ENCODE peak calls at places on chromosomes 6 and 20, in nine cellular contexts. F is HCT116; N is hypothalamus; C is stimulated activated CD4-positive, alpha-beta T cell treated with anti-CD3 and anti-CD28 coated beads, Interleukin-2, amount 100 ng/mL, for 4 hours; Y is AG08396; U is AG20443; R is naive thymus-derived CD4-positive, alpha-beta T cell; G is dorsolateral prefrontal cortex; H is M059J. S is an unnamed sample.
A peak's percentile ranks its signal among the peaks of the same experiment; 100 is the strongest.

GRCh38 chr20:50913976-50914375 is 17.3 kb downstream of the ADNP start:
- DNase-seq in F (no peak), N (no peak), C (no peak), Y (peak; percentile 40), U (peak; percentile 49), R (no peak), G (no peak), H (peak; percentile 88), S (peak; percentile 92)

GRCh38 chr20:50815162-50815989 is 20.5 kb downstream of the BCAS4 start:
- DNase-seq in F (no peak), N (no peak), C (no peak), Y (peak; percentile 78), U (peak; percentile 25), R (no peak), G (no peak), H (peak; percentile 91), S (peak; percentile 20)

GRCh38 chr20:37627060-37627766 is 66.6 kb upstream of the CTNNBL1 start:
- DNase-seq in F (peak; percentile 8), N (peak; percentile 1), C (no peak), Y (peak; percentile 63), U (peak; percentile 73), R (no peak), G (no peak), H (peak; percentile 61), S (peak; percentile 43)

GRCh38 chr6:89952696-89953095 is 58.4 kb downstream of the GJA10 start:
- DNase-seq in F (no peak), N (no peak), C (peak; percentile 34), Y (no peak), U (no peak), R (peak; percentile 74), G (no peak), H (peak; percentile 95), S (peak; percentile 96)

GRCh38 chr6:159800141-159800865 is at the start of gene PNLDC1:
- DNase-seq in F (no peak), N (no peak), C (no peak), Y (no peak), U (no peak), R (no peak), G (no peak), H (no peak), S (no peak)

GRCh38 chr6:43995137-43995536 is 132.1 kb downstream of the MRPL14 start:
- DNase-seq in F (no peak), N (no peak), C (no peak), Y (no peak), U (no peak), R (no peak), G (no peak), H (no peak), S (no peak)

GRCh38 chr20:40993794-40994540 is 34.7 kb upstream of the TOP1 start:
- DNase-seq in F (no peak), N (no peak), C (no peak), Y (no peak), U (no peak), R (no peak), G (no peak), H (no peak), S (no peak)

GRCh38 chr6:29676981-29677601 is 3.9 kb downstream of the ZFP57 start:
- DNase-seq in F (no peak), N (no peak), C (no peak), Y (no peak), U (no peak), R (no peak), G (no peak), H (peak; percentile 89), S (peak; percentile 53)

GRCh38 chr20:46070215-46070910 is 19.4 kb downstream of the NCOA5 start:
- DNase-seq in F (no peak), N (no peak), C (no peak), Y (peak; percentile 83), U (peak; percentile 61), R (no peak), G (no peak), H (peak; percentile 70), S (peak; percentile 31)

GRCh38 chr20:60170116-60170515 is 211.9 kb downstream of the CDH26 start:
- DNase-seq in F (no peak), N (no peak), C (no peak), Y (no peak), U (no peak), R (no peak), G (no peak), H (no peak), S (no peak)

GRCh38 chr6:137493218-137494038 is 766 bp downstream of the OLIG3 start:
- DNase-seq in F (no peak), N (no peak), C (no peak), Y (no peak), U (peak; percentile 29), R (no peak), G (no peak), H (no peak), S (no peak)

GRCh38 chr20:36506253-36506652 is 35.1 kb upstream of the MYL9 start:
- DNase-seq in F (no peak), N (no peak), C (no peak), Y (no peak), U (no peak), R (peak; percentile 22), G (no peak), H (peak; percentile 30), S (no peak)

GRCh38 chr6:55794136-55794812 is 81.1 kb downstream of the BMP5 start:
- DNase-seq in F (no peak), N (no peak), C (no peak), Y (no peak), U (peak; percentile 9), R (no peak), G (no peak), H (peak; percentile 91), S (peak; percentile 73)

GRCh38 chr6:52724041-52724405 is 39.3 kb downstream of the GSTA2 start:
- DNase-seq in F (no peak), N (no peak), C (no peak), Y (peak; percentile 35), U (peak; percentile 70), R (no peak), G (no peak), H (peak; percentile 86), S (peak; percentile 74)

GRCh38 chr6:49499121-49499520 is 602 bp upstream of the GLYATL3 start:
- DNase-seq in F (no peak), N (no peak), C (no peak), Y (no peak), U (no peak), R (no peak), G (no peak), H (peak; percentile 6), S (no peak)

GRCh38 chr6:54286141-54286540 is 22.1 kb upstream of the TINAG start:
- DNase-seq in F (no peak), N (no peak), C (no peak), Y (no peak), U (peak; percentile 15), R (no peak), G (no peak), H (peak; percentile 41), S (no peak)

GRCh38 chr6:157017861-157018260 is 240.7 kb downstream of the ARID1B start:
- DNase-seq in F (no peak), N (no peak), C (no peak), Y (no peak), U (no peak), R (no peak), G (no peak), H (peak; percentile 89), S (peak; percentile 83)

GRCh38 chr20:8305449-8305978 is 173.4 kb downstream of the PLCB1 start:
- DNase-seq in F (peak; percentile 67), N (no peak), C (peak; percentile 46), Y (peak; percentile 17), U (peak; percentile 25), R (peak; percentile 66), G (peak; percentile 16), H (peak; percentile 46), S (peak; percentile 31)

GRCh38 chr20:60785817-60786216 is 466.2 kb upstream of the CDH4 start:
- DNase-seq in F (no peak), N (no peak), C (no peak), Y (no peak), U (no peak), R (no peak), G (no peak), H (no peak), S (no peak)

GRCh38 chr6:90098025-90098474 is 198.6 kb downstream of the BACH2 start:
- DNase-seq in F (no peak), N (peak; percentile 16), C (no peak), Y (peak; percentile 57), U (peak; percentile 86), R (no peak), G (no peak), H (peak; percentile 57), S (peak; percentile 90)

GRCh38 chr6:97978855-97979271 is 695.8 kb upstream of the MMS22L start:
- DNase-seq in F (peak; percentile 32), N (no peak), C (no peak), Y (no peak), U (peak; percentile 5), R (no peak), G (no peak), H (peak; percentile 6), S (no peak)

GRCh38 chr6:3473773-3474172 is 16.9 kb upstream of the SLC22A23 start:
- DNase-seq in F (no peak), N (no peak), C (no peak), Y (no peak), U (no peak), R (no peak), G (no peak), H (no peak), S (no peak)

GRCh38 chr6:35016417-35017221 is 124.5 kb downstream of the TCP11 start:
- DNase-seq in F (no peak), N (no peak), C (no peak), Y (peak; percentile 41), U (peak; percentile 47), R (no peak), G (no peak), H (no peak), S (no peak)

GRCh38 chr6:44044154-44044539 is 83.1 kb downstream of the MRPL14 start:
- DNase-seq in F (no peak), N (no peak), C (no peak), Y (no peak), U (no peak), R (no peak), G (no peak), H (peak; percentile 60), S (no peak)

GRCh38 chr20:15986690-15987089 is 586.6 kb downstream of the KIF16B start:
- DNase-seq in F (no peak), N (no peak), C (no peak), Y (no peak), U (no peak), R (no peak), G (no peak), H (no peak), S (no peak)

GRCh38 chr6:40997256-40997957 is 41.6 kb downstream of the UNC5CL start:
- DNase-seq in F (peak; percentile 82), N (no peak), C (no peak), Y (peak; percentile 29), U (peak; percentile 62), R (no peak), G (no peak), H (peak; percentile 97), S (peak; percentile 86)

GRCh38 chr6:43805695-43806040 is 35.7 kb downstream of the VEGFA start:
- DNase-seq in F (no peak), N (no peak), C (no peak), Y (no peak), U (no peak), R (no peak), G (no peak), H (no peak), S (no peak)

GRCh38 chr6:36312854-36313627 is 23.6 kb downstream of the BNIP5 start:
- DNase-seq in F (no peak), N (no peak), C (no peak), Y (no peak), U (no peak), R (no peak), G (no peak), H (no peak), S (no peak)

GRCh38 chr6:89242574-89243330 is 25.6 kb upstream of the GABRR1 start:
- DNase-seq in F (peak; percentile 59), N (peak; percentile 1), C (no peak), Y (peak; percentile 47), U (peak; percentile 47), R (no peak), G (no peak), H (peak; percentile 37), S (peak; percentile 25)

GRCh38 chr20:4893709-4894108 is 107.6 kb downstream of the SLC23A2 start:
- DNase-seq in F (no peak), N (no peak), C (no peak), Y (no peak), U (no peak), R (no peak), G (no peak), H (no peak), S (no peak)